ENCODE peak calls at places on chromosomes 11 and 22, in ten cellular contexts. One of them, this sample, is unnamed.

GRCh38 chr22:48820481-48821345 is 1007.0 kb downstream of the BRD1 start:
- DNase-seq in A549: no peak
- DNase-seq in thoracic aorta: no peak
- DNase-seq in tibial artery: peak; percentile 61
- DNase-seq in heart left ventricle: no peak
- DNase-seq in stomach: no peak
- DNase-seq in PC-9: no peak
- DNase-seq in A673: no peak
- DNase-seq in H9: no peak
- DNase-seq in left ventricle myocardium inferior: no peak
- DNase-seq in this sample: no peak

GRCh38 chr11:114253771-114254170 is 42.4 kb upstream of the NNMT start:
- DNase-seq in A549: no peak
- DNase-seq in thoracic aorta: no peak
- DNase-seq in tibial artery: no peak
- DNase-seq in heart left ventricle: no peak
- DNase-seq in stomach: no peak
- DNase-seq in PC-9: no peak
- DNase-seq in A673: no peak
- DNase-seq in H9: no peak
- DNase-seq in left ventricle myocardium inferior: no peak
- DNase-seq in this sample: no peak

GRCh38 chr11:114059278-114059983 is at the start of gene ZBTB16:
- DNase-seq in A549: no peak
- DNase-seq in thoracic aorta: peak; percentile 56
- DNase-seq in tibial artery: peak; percentile 95
- DNase-seq in heart left ventricle: peak; percentile 92
- DNase-seq in stomach: peak; percentile 86
- DNase-seq in PC-9: no peak
- DNase-seq in A673: peak; percentile 90
- DNase-seq in H9: peak; percentile 92
- DNase-seq in left ventricle myocardium inferior: peak; percentile 93
- DNase-seq in this sample: peak; percentile 83

GRCh38 chr11:116730568-116730967 is 42.2 kb downstream of the BUD13 start:
- DNase-seq in A549: no peak
- DNase-seq in thoracic aorta: no peak
- DNase-seq in tibial artery: peak; percentile 55
- DNase-seq in heart left ventricle: no peak
- DNase-seq in stomach: peak; percentile 55
- DNase-seq in PC-9: no peak
- DNase-seq in A673: no peak
- DNase-seq in H9: no peak
- DNase-seq in left ventricle myocardium inferior: peak; percentile 28
- DNase-seq in this sample: no peak

GRCh38 chr11:134466035-134466908 is 54.2 kb upstream of the B3GAT1 start:
- DNase-seq in A549: no peak
- DNase-seq in thoracic aorta: no peak
- DNase-seq in tibial artery: no peak
- DNase-seq in heart left ventricle: no peak
- DNase-seq in stomach: peak; percentile 66
- DNase-seq in PC-9: no peak
- DNase-seq in A673: peak; percentile 67
- DNase-seq in H9: peak; percentile 66
- DNase-seq in left ventricle myocardium inferior: no peak
- DNase-seq in this sample: no peak

GRCh38 chr11:111775024-111775710 is 9.0 kb upstream of the PPP2R1B start:
- DNase-seq in A549: no peak
- DNase-seq in thoracic aorta: no peak
- DNase-seq in tibial artery: peak; percentile 87
- DNase-seq in heart left ventricle: peak; percentile 62
- DNase-seq in stomach: peak; percentile 49
- DNase-seq in PC-9: no peak
- DNase-seq in A673: no peak
- DNase-seq in H9: no peak
- DNase-seq in left ventricle myocardium inferior: peak; percentile 22
- DNase-seq in this sample: no peak

GRCh38 chr11:73389134-73389525 is 12.9 kb downstream of the RELT start:
- DNase-seq in A549: peak; percentile 42
- DNase-seq in thoracic aorta: no peak
- DNase-seq in tibial artery: no peak
- DNase-seq in heart left ventricle: no peak
- DNase-seq in stomach: no peak
- DNase-seq in PC-9: no peak
- DNase-seq in A673: no peak
- DNase-seq in H9: no peak
- DNase-seq in left ventricle myocardium inferior: no peak
- DNase-seq in this sample: no peak

GRCh38 chr11:93614111-93614784 is 47.2 kb upstream of the CEP295 start:
- DNase-seq in A549: peak; percentile 19
- DNase-seq in thoracic aorta: no peak
- DNase-seq in tibial artery: no peak
- DNase-seq in heart left ventricle: no peak
- DNase-seq in stomach: no peak
- DNase-seq in PC-9: no peak
- DNase-seq in A673: peak; percentile 48
- DNase-seq in H9: peak; percentile 47
- DNase-seq in left ventricle myocardium inferior: no peak
- DNase-seq in this sample: no peak

GRCh38 chr11:61897387-61898246 is 6.3 kb upstream of the FADS3 start:
- DNase-seq in A549: peak; percentile 72
- DNase-seq in thoracic aorta: no peak
- DNase-seq in tibial artery: peak; percentile 85
- DNase-seq in heart left ventricle: peak; percentile 70
- DNase-seq in stomach: peak; percentile 79
- DNase-seq in PC-9: no peak
- DNase-seq in A673: peak; percentile 93
- DNase-seq in H9: peak; percentile 89
- DNase-seq in left ventricle myocardium inferior: peak; percentile 69
- DNase-seq in this sample: peak; percentile 86

GRCh38 chr22:38429460-38430128 is 25.4 kb downstream of the KCNJ4 start:
- DNase-seq in A549: no peak
- DNase-seq in thoracic aorta: no peak
- DNase-seq in tibial artery: no peak
- DNase-seq in heart left ventricle: no peak
- DNase-seq in stomach: no peak
- DNase-seq in PC-9: no peak
- DNase-seq in A673: no peak
- DNase-seq in H9: peak; percentile 20
- DNase-seq in left ventricle myocardium inferior: no peak
- DNase-seq in this sample: no peak

DNA sequence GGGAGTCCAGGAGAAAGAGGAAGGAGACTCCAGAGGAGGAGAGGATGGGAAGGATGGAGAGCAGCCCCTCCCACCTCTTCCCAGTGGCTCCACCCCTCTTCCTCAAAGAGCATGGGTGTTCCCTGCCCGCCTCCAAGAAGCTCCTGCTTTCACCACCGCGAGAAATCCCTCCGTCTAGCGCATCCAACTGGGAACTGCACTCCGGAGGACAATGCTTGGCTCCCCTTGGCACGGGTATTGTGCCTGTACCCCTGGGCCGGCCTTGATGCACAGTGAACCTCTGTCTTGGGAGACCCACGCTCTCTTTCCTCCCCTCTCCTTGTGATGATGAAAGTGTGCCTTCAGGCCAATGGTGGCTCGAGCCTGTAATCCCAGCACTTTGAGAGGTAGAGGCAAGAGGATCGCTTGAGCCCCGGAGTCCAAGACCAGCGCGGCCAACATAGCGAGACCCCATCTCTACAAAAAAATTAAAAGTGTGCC is 14.9 kb upstream of the ADA2 start:
- DNase-seq in A549: peak; percentile 45
- DNase-seq in thoracic aorta: no peak
- DNase-seq in tibial artery: no peak
- DNase-seq in heart left ventricle: no peak
- DNase-seq in stomach: no peak
- DNase-seq in PC-9: peak; percentile 39
- DNase-seq in A673: no peak
- DNase-seq in H9: peak; percentile 98
- DNase-seq in left ventricle myocardium inferior: no peak
- DNase-seq in this sample: no peak
- TF ChIP-seq CTCF in A549: no peak
- TF ChIP-seq CTCF in thoracic aorta: no peak
- TF ChIP-seq CTCF in tibial artery: no peak
- TF ChIP-seq CTCF in heart left ventricle: no peak
- TF ChIP-seq CTCF in stomach: no peak
- TF ChIP-seq CTCF in PC-9: no peak
- TF ChIP-seq CTCF in A673: no peak
- TF ChIP-seq CTCF in H9: peak; percentile 73
- TF ChIP-seq CTCF in left ventricle myocardium inferior: no peak
- TF ChIP-seq CTCF in this sample: peak; percentile 47

DNA sequence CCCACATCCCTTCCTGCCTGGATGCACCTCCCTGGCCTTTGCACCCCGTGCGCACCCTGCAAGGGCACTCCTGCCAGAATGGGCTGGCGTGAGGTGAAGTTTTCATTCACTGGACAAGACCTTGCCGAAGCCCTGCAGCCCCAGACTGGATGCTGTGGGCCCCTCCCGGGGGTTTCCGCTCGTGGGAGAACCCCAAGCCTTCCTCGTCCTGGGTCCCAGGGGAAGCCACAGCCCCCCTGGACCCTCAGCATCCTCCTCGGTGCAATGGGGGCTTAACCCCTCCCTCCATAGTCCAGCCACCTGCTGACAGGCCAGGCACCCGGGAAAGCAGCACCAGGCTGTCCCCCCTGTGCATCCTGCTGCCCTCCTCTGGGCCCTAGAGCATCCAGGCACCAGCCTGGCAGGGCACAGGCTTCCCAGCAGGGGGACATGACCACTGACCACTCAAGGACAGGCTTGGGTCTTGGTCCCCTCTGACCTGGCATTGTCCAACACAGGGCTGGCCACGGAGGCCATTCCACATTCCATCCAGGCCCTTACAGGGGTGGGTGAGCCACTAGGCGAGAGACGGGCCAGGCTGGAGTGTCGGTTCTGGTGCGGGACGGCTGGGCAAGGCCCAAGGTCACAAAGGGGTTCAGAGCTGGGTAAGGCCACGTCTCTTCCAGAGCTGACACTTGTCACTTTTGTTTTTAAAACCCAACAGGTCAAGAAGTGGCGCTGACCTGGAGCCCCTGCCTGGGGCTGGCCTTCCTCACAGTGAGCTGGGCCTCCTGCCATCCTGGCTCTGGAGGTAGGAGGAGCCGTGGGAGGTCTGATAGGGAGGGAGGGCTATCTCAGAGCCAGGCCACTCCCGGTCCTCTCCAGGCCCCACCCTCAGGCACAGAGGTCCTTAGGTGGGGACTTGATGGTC is 41.5 kb upstream of the PPARA start:
- DNase-seq in A549: peak; percentile 73
- DNase-seq in thoracic aorta: no peak
- DNase-seq in tibial artery: peak; percentile 82
- DNase-seq in heart left ventricle: peak; percentile 75
- DNase-seq in stomach: peak; percentile 79
- DNase-seq in PC-9: no peak
- DNase-seq in A673: peak; percentile 56
- DNase-seq in H9: peak; percentile 63
- DNase-seq in left ventricle myocardium inferior: peak; percentile 68
- DNase-seq in this sample: no peak
- TF ChIP-seq CTCF in A549: no peak
- TF ChIP-seq CTCF in thoracic aorta: no peak
- TF ChIP-seq CTCF in tibial artery: no peak
- TF ChIP-seq CTCF in heart left ventricle: no peak
- TF ChIP-seq CTCF in stomach: no peak
- TF ChIP-seq CTCF in PC-9: no peak
- TF ChIP-seq CTCF in A673: no peak
- TF ChIP-seq CTCF in H9: no peak
- TF ChIP-seq CTCF in left ventricle myocardium inferior: peak; percentile 15
- TF ChIP-seq CTCF in this sample: no peak

DNA sequence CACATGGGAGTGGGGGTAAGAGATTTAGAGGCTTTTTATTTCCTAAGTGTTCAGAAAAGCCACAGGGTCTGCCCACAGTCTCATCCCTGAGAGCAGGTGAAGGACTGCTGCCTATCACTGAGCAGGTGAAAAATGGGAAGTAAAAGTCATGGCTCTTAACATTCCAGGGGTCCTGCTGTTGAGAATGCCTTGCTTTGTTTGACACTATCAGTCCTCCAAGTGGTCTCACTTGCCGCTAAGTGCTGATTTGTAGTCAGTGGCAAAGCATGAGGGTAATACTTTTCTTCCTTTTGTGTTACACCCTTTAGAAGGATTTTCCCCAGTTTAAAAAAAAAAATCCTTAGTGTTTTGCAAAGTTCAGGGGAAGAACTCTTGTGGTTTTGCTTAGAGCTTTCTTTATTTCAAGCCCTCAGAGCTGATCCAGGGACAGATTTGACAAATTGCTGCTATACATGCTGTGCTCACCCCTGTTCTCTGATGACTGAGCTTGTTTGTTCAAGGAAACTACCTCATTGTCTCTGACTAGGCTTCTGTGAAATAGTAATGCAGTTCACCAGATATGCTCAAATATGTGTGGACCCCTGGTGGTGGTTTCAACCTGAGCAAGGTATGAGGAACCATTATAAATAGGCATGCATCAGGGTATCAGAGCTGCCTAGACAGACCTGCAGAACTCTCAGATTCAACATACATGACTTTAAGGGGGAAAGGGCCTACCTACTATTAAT is 141.0 kb downstream of the ARHGAP42 start:
- DNase-seq in A549: peak; percentile 76
- DNase-seq in thoracic aorta: no peak
- DNase-seq in tibial artery: no peak
- DNase-seq in heart left ventricle: no peak
- DNase-seq in stomach: no peak
- DNase-seq in PC-9: peak; percentile 95
- DNase-seq in A673: peak; percentile 41
- DNase-seq in H9: peak; percentile 44
- DNase-seq in left ventricle myocardium inferior: no peak
- DNase-seq in this sample: no peak
- TF ChIP-seq CTCF in A549: peak; percentile 24
- TF ChIP-seq CTCF in thoracic aorta: no peak
- TF ChIP-seq CTCF in tibial artery: no peak
- TF ChIP-seq CTCF in heart left ventricle: no peak
- TF ChIP-seq CTCF in stomach: peak; percentile 21
- TF ChIP-seq CTCF in PC-9: peak; percentile 67
- TF ChIP-seq CTCF in A673: peak; percentile 29
- TF ChIP-seq CTCF in H9: peak; percentile 54
- TF ChIP-seq CTCF in left ventricle myocardium inferior: peak; percentile 21
- TF ChIP-seq CTCF in this sample: peak; percentile 62

DNA sequence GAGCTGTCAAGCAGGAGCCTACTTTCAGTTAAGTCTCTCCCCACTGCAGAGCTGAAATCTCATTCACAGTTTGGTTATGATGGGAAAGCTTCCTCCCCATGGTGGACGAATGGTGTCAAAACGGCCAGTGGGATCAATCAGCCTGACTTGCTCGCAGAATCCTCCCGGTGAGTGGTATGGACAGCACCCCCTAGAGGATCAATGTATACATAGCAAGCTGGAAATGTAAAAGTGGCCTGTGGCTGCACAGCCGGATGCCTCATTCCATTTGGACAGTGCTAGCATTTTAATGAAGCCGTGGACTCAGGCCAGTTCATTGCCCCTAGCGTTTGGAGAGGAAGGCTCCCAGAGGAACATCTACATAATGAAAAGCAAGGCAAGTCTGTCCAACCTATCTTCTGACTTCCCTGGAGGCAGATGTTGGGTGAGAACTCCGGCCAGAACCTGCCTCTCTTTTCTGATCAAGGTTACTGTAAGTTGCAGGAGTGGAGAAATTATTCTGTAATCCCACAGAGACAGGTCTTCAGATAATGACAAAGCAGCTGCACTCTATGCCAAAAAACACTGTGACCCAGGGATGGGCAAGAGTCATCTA is 942.3 kb downstream of the NTM start:
- DNase-seq in A549: peak; percentile 7
- DNase-seq in thoracic aorta: no peak
- DNase-seq in tibial artery: no peak
- DNase-seq in heart left ventricle: no peak
- DNase-seq in stomach: no peak
- DNase-seq in PC-9: no peak
- DNase-seq in A673: peak; percentile 49
- DNase-seq in H9: peak; percentile 69
- DNase-seq in left ventricle myocardium inferior: no peak
- DNase-seq in this sample: no peak
- TF ChIP-seq CTCF in A549: no peak
- TF ChIP-seq CTCF in thoracic aorta: no peak
- TF ChIP-seq CTCF in tibial artery: no peak
- TF ChIP-seq CTCF in heart left ventricle: peak; percentile 56
- TF ChIP-seq CTCF in stomach: peak; percentile 7
- TF ChIP-seq CTCF in PC-9: peak; percentile 42
- TF ChIP-seq CTCF in A673: peak; percentile 76
- TF ChIP-seq CTCF in H9: peak; percentile 87
- TF ChIP-seq CTCF in left ventricle myocardium inferior: peak; percentile 68
- TF ChIP-seq CTCF in this sample: peak; percentile 82

This sample was measured in type B pancreatic cell.